ENCODE peak calls at places on chromosomes 16 and 17, in seven cellular contexts. Y is breast epithelium, T is spleen, R is prostate gland, F is GM23338, M is HCT116, V is transverse colon. J is an unnamed sample.

GRCh38 chr16:3129137-3130131 is 5.4 kb upstream of the ZNF213 start:
- DNase-seq in Y (peak), T (peak), R (peak), F (peak), M (no peak), V (peak), J (peak)

GRCh38 chr17:29063992-29064391 is 21.1 kb downstream of the PIPOX start:
- DNase-seq in Y (no peak), T (no peak), R (no peak), F (no peak), M (no peak), V (no peak), J (no peak)

GRCh38 chr17:14428640-14429029 is 127.8 kb downstream of the HS3ST3B1 start:
- DNase-seq in Y (no peak), T (peak), R (no peak), F (no peak), M (no peak), V (no peak), J (no peak)

GRCh38 chr16:19644877-19645276 is 73.2 kb downstream of the KNOP1 start:
- DNase-seq in Y (no peak), T (no peak), R (no peak), F (no peak), M (no peak), V (no peak), J (no peak)

GRCh38 chr17:81066072-81066471 is 31.1 kb downstream of the BAIAP2 start:
- DNase-seq in Y (peak), T (no peak), R (peak), F (no peak), M (no peak), V (no peak), J (no peak)

GRCh38 chr16:2147981-2148671 is at the start of gene RAB26:
- DNase-seq in Y (peak), T (peak), R (peak), F (peak), M (no peak), V (peak), J (peak)

GRCh38 chr17:31216053-31216751 is 80.8 kb downstream of the OMG start:
- DNase-seq in Y (no peak), T (no peak), R (no peak), F (peak), M (peak), V (no peak), J (no peak)

GRCh38 chr17:27345141-27345904 is 51.4 kb downstream of the WSB1 start:
- DNase-seq in Y (no peak), T (no peak), R (peak), F (peak), M (no peak), V (no peak), J (no peak)

GRCh38 chr17:7834554-7834890 is 505 bp downstream of the KDM6B start:
- DNase-seq in Y (peak), T (peak), R (peak), F (peak), M (no peak), V (peak), J (no peak)

GRCh38 chr17:75869282-75870141 is 8.9 kb downstream of the TRIM47 start:
- DNase-seq in Y (peak), T (no peak), R (no peak), F (peak), M (no peak), V (peak), J (no peak)

GRCh38 chr17:39400547-39401411 is 647 bp downstream of the FBXL20 start:
- DNase-seq in Y (no peak), T (no peak), R (no peak), F (peak), M (no peak), V (peak), J (peak)

GRCh38 chr17:29933379-29933778 is 3.4 kb upstream of the SSH2 start:
- DNase-seq in Y (no peak), T (no peak), R (no peak), F (peak), M (peak), V (no peak), J (no peak)

GRCh38 chr17:41679740-41680425 is 8.8 kb upstream of the EIF1 start:
- DNase-seq in Y (no peak), T (no peak), R (no peak), F (no peak), M (no peak), V (no peak), J (no peak)

GRCh38 chr16:705748-706188 is at the start of gene FBXL16:
- DNase-seq in Y (no peak), T (no peak), R (no peak), F (peak), M (no peak), V (no peak), J (no peak)

GRCh38 chr16:17453365-17454122 is 17.2 kb downstream of the XYLT1 start:
- DNase-seq in Y (no peak), T (no peak), R (no peak), F (no peak), M (no peak), V (no peak), J (no peak)

GRCh38 chr17:76076765-76077581 is 2.0 kb upstream of the ZACN start:
- DNase-seq in Y (no peak), T (peak), R (no peak), F (peak), M (no peak), V (no peak), J (no peak)

GRCh38 chr17:15981646-15982580 is 17.6 kb downstream of the ZSWIM7 start:
- DNase-seq in Y (no peak), T (no peak), R (no peak), F (peak), M (no peak), V (no peak), J (no peak)

GRCh38 chr16:777826-778225 is 10.4 kb downstream of the RPUSD1 start:
- DNase-seq in Y (no peak), T (no peak), R (no peak), F (no peak), M (no peak), V (no peak), J (no peak)

GRCh38 chr16:31354394-31355291 is at the start of gene ITGAX:
- DNase-seq in Y (no peak), T (peak), R (no peak), F (no peak), M (no peak), V (peak), J (peak)

GRCh38 chr16:9666834-9667480 is 515.3 kb downstream of the GRIN2A start:
- DNase-seq in Y (no peak), T (no peak), R (no peak), F (no peak), M (no peak), V (peak), J (no peak)

GRCh38 chr17:19453296-19453695 is 42.3 kb downstream of the RNF112 start:
- DNase-seq in Y (no peak), T (no peak), R (no peak), F (no peak), M (no peak), V (no peak), J (no peak)

GRCh38 chr17:61139219-61139618 is 260.4 kb upstream of the TBX2 start:
- DNase-seq in Y (peak), T (peak), R (no peak), F (no peak), M (no peak), V (peak), J (peak)

GRCh38 chr16:57998992-57999365 is 1.5 kb downstream of the ZNF319 start:
- DNase-seq in Y (no peak), T (peak), R (no peak), F (no peak), M (no peak), V (no peak), J (no peak)

GRCh38 chr17:29149431-29150064 is 30.6 kb downstream of the MYO18A start:
- DNase-seq in Y (no peak), T (no peak), R (peak), F (no peak), M (no peak), V (peak), J (no peak)

GRCh38 chr16:89918453-89919347 is at the start of gene MC1R:
- DNase-seq in Y (no peak), T (no peak), R (no peak), F (peak), M (peak), V (no peak), J (no peak)
- TF ChIP-seq CTCF in Y (peak), T (peak), R (peak), F (peak), M (peak), V (peak), J (no peak)

GRCh38 chr16:4309833-4310266 is 6.0 kb upstream of the GLIS2 start:
- DNase-seq in Y (no peak), T (peak), R (no peak), F (peak), M (peak), V (peak), J (peak)
- TF ChIP-seq POLR2AphosphoS5 in Y (no peak), T (no peak), R (no peak), F (no peak), M (no peak), V (no peak), J (no peak)

DNA sequence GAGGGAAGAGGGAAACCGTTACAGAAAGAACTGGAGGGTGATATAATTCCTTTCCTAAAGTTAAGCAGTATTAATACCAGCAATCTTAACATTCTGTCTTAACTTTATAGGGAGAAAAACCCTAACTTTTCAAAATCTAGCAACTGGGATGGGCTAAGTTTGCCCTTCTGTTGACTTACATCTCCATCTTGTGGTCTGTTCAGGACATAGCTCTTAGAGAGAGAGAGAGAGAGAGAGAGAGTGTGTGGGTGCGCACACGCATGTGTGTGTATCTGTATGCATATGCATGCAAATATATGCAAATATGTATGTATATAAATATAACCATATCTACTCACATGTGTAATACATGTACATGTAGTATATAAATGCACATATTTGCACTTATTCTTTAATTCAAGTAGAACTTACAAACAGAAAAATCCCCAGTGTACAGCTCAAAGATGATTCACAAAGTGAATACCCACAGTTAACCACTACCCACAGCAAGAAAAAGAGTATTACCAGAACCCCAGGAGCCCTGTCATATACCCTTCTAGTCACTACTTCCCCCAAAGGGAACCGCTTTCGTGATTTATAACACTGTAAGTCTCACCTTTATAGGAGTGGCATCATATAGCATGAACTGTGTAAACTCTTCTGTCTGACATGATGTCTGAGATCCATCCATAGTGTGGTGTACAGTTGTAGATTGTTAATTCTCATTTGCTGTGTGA is 46.4 kb downstream of the STX8 start:
- DNase-seq in Y (no peak), T (no peak), R (no peak), F (peak), M (no peak), V (no peak), J (no peak)
- TF ChIP-seq CTCF in Y (no peak), T (peak), R (peak), F (peak), M (peak), V (peak), J (no peak)

DNA sequence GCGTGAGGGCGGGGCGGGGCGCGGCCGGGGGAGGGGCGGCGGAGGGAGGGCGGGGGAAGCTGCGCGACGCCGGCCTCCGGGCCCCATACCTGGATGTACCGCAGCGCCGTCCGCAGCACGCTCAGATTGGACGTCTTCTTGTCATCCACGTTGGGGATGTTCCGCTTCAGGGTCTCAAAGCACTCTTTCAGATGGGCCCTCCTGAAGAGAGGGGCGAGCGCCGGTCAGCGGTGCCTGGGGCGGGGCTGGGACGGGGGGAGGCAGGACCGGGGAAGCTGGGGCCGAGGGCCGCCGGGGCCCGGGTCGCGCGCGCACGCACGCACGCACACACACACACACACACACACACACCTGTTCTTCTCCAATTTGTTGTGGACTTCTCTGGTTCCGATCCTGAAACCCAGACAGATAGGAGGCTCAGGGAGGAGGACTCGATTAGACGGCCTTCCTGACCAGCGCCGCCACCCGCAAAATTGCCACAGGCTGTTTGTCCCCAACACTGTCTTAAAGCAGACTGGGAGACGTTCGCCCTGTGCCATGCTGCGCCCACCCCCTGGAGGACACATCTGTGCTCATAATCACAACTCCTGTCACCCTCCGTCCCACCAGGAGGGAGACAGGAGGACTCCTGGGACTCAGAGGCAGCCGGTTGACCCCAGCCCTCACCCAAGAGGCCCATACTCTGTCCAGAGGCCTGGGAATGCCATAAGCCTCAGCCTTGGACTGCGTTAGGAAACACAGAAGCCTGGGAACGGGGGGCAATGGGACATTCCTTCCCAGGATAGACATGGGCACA is 6.7 kb downstream of the MNT start:
- DNase-seq in Y (no peak), T (peak), R (no peak), F (peak), M (no peak), V (peak), J (no peak)
- TF ChIP-seq POLR2AphosphoS5 in Y (no peak), T (no peak), R (no peak), F (no peak), M (peak), V (no peak), J (no peak)

GRCh38 chr17:17780941-17781590 is 55.7 kb downstream of the SREBF1 start:
- DNase-seq in Y (peak), T (no peak), R (no peak), F (peak), M (no peak), V (peak), J (no peak)

GRCh38 chr17:17776889-17777288 is 59.9 kb downstream of the SREBF1 start:
- DNase-seq in Y (no peak), T (no peak), R (no peak), F (no peak), M (no peak), V (no peak), J (no peak)

GRCh38 chr17:17778308-17779014 is 58.3 kb downstream of the SREBF1 start:
- DNase-seq in Y (no peak), T (no peak), R (no peak), F (no peak), M (no peak), V (peak), J (no peak)

GRCh38 chr17:17781591-17782424 is 55.0 kb downstream of the SREBF1 start:
- DNase-seq in Y (peak), T (no peak), R (peak), F (peak), M (no peak), V (peak), J (no peak)

GRCh38 chr17:17779015-17779611 is 57.7 kb downstream of the SREBF1 start:
- DNase-seq in Y (no peak), T (no peak), R (no peak), F (no peak), M (no peak), V (no peak), J (no peak)
- TF ChIP-seq CTCF in Y (no peak), T (no peak), R (no peak), F (no peak), M (no peak), V (no peak), J (no peak)

GRCh38 chr17:45818708-45819107 is 26.0 kb upstream of the SPPL2C start:
- DNase-seq in Y (no peak), T (no peak), R (no peak), F (no peak), M (no peak), V (no peak), J (no peak)

GRCh38 chr17:45814622-45815606 is 29.8 kb upstream of the SPPL2C start:
- DNase-seq in Y (no peak), T (no peak), R (no peak), F (no peak), M (no peak), V (no peak), J (no peak)

GRCh38 chr17:45815752-45816151 is 28.9 kb upstream of the SPPL2C start:
- DNase-seq in Y (no peak), T (no peak), R (no peak), F (no peak), M (no peak), V (no peak), J (no peak)

GRCh38 chr17:45818041-45818440 is 26.6 kb upstream of the SPPL2C start:
- DNase-seq in Y (no peak), T (no peak), R (no peak), F (no peak), M (no peak), V (no peak), J (no peak)

GRCh38 chr17:45816966-45817365 is 27.7 kb upstream of the SPPL2C start:
- DNase-seq in Y (no peak), T (no peak), R (no peak), F (no peak), M (no peak), V (no peak), J (no peak)
- TF ChIP-seq POLR2AphosphoS5 in Y (no peak), T (no peak), R (no peak), F (no peak), M (no peak), V (no peak), J (no peak)

GRCh38 chr16:11797166-11797956 is at the start of gene ZC3H7A:
- DNase-seq in Y (peak), T (peak), R (peak), F (peak), M (peak), V (peak), J (peak)
- TF ChIP-seq CTCF in Y (peak), T (peak), R (peak), F (peak), M (peak), V (peak), J (no peak)

GRCh38 chr17:66509913-66510312 is 207.5 kb downstream of the PRKCA start:
- DNase-seq in Y (no peak), T (no peak), R (no peak), F (no peak), M (no peak), V (no peak), J (no peak)
- TF ChIP-seq POLR2AphosphoS5 in Y (no peak), T (no peak), R (no peak), F (no peak), M (no peak), V (no peak), J (no peak)

GRCh38 chr17:72591500-72592241 is 470.9 kb downstream of the SOX9 start:
- DNase-seq in Y (no peak), T (no peak), R (no peak), F (peak), M (no peak), V (no peak), J (no peak)

GRCh38 chr17:72590882-72591499 is 470.2 kb downstream of the SOX9 start:
- DNase-seq in Y (no peak), T (no peak), R (no peak), F (no peak), M (no peak), V (no peak), J (no peak)

GRCh38 chr17:72592242-72592966 is 471.6 kb downstream of the SOX9 start:
- DNase-seq in Y (peak), T (no peak), R (peak), F (peak), M (peak), V (peak), J (peak)

GRCh38 chr17:72594248-72594647 is 473.4 kb downstream of the SOX9 start:
- DNase-seq in Y (no peak), T (no peak), R (no peak), F (peak), M (no peak), V (no peak), J (no peak)

GRCh38 chr17:72592967-72593325 is 472.1 kb downstream of the SOX9 start:
- DNase-seq in Y (no peak), T (no peak), R (no peak), F (no peak), M (no peak), V (no peak), J (no peak)
- TF ChIP-seq CTCF in Y (no peak), T (no peak), R (no peak), F (no peak), M (no peak), V (no peak), J (no peak)